ENCODE peak calls at places on chromosome 19, in seven cellular contexts. Q, U, Y, V, R, C and K are unnamed samples.

GRCh38 chr19:38035515-38036495 is 128.8 kb downstream of the SIPA1L3 start:
- DNase-seq in Q (no peak), U (no peak), Y (no peak), V (peak; percentile 94), R (peak; percentile 37), C (no peak), K (no peak)

GRCh38 chr19:4523306-4524110 is 5.2 kb upstream of the PLIN4 start:
- DNase-seq in Q (no peak), U (peak; percentile 42), Y (peak; percentile 39), V (no peak), R (no peak), C (no peak), K (no peak)

GRCh38 chr19:4058696-4059492 is 7.8 kb downstream of the ZBTB7A start:
- DNase-seq in Q (no peak), U (no peak), Y (no peak), V (peak; percentile 83), R (no peak), C (no peak), K (peak; percentile 74)

GRCh38 chr19:35266149-35266903 is 2.4 kb upstream of the USF2 start:
- DNase-seq in Q (no peak), U (no peak), Y (no peak), V (no peak), R (no peak), C (no peak), K (no peak)

GRCh38 chr19:47507031-47507430 is 7.8 kb downstream of the NAPA start:
- DNase-seq in Q (no peak), U (no peak), Y (no peak), V (peak; percentile 83), R (no peak), C (no peak), K (peak; percentile 87)

GRCh38 chr19:10516064-10516385 is 1.2 kb downstream of the S1PR5 start:
- DNase-seq in Q (peak; percentile 26), U (no peak), Y (no peak), V (no peak), R (no peak), C (no peak), K (no peak)

GRCh38 chr19:43688059-43688763 is 18.2 kb upstream of the PLAUR start:
- DNase-seq in Q (no peak), U (no peak), Y (no peak), V (no peak), R (no peak), C (no peak), K (no peak)

GRCh38 chr19:6424190-6424938 is at the start of gene KHSRP:
- DNase-seq in Q (peak; percentile 21), U (peak; percentile 22), Y (no peak), V (peak; percentile 42), R (no peak), C (no peak), K (peak; percentile 99)

GRCh38 chr19:4327252-4327876 is 11.3 kb downstream of the STAP2 start:
- DNase-seq in Q (peak; percentile 41), U (peak; percentile 95), Y (peak; percentile 56), V (no peak), R (no peak), C (no peak), K (peak; percentile 68)